ENCODE peak calls at places on chromosomes 3 and 15, in ten cellular contexts. Z is suprapubic skin, D is A549, C is transverse colon, T is body of pancreas, S is H1, N is endothelial cell of umbilical vein, E is tibial nerve, R is upper lobe of left lung, H is esophagus squamous epithelium. L is an unnamed sample.

GRCh38 chr3:45088543-45088942 is 57.6 kb downstream of the CDCP1 start:
- DNase-seq in R (peak; percentile 67), E (no peak), Z (no peak), S (no peak), T (peak; percentile 82), C (peak; percentile 57), H (no peak), N (no peak), D (no peak), L (no peak)

GRCh38 chr3:71694358-71694999 is 30.7 kb downstream of the EIF4E3 start:
- DNase-seq in D (no peak), T (no peak), S (no peak), H (no peak), R (no peak), E (no peak), Z (no peak), N (peak; percentile 66), C (peak; percentile 51), L (no peak)

GRCh38 chr3:43770426-43771103 is 79.8 kb downstream of the ABHD5 start:
- DNase-seq in R (peak; percentile 81), C (peak; percentile 69), S (no peak), E (peak; percentile 48), D (peak; percentile 79), N (peak; percentile 79), T (peak; percentile 64), H (no peak), Z (peak; percentile 88), L (peak; percentile 79)

GRCh38 chr15:74317820-74318375 is 49.5 kb downstream of the CYP11A1 start:
- DNase-seq in S (no peak), D (peak; percentile 44), N (no peak), Z (peak; percentile 85), H (no peak), T (peak; percentile 57), C (peak; percentile 43), E (peak; percentile 80), R (no peak), L (peak; percentile 84)

GRCh38 chr3:150588027-150588830 is 14.9 kb upstream of the SELENOT start:
- DNase-seq in E (no peak), R (peak; percentile 79), N (no peak), D (no peak), Z (no peak), C (no peak), T (no peak), H (no peak), S (no peak), L (no peak)

GRCh38 chr3:183318846-183319770 is 66.1 kb downstream of the B3GNT5 start:
- DNase-seq in S (no peak), E (no peak), T (no peak), C (no peak), H (no peak), D (no peak), R (no peak), Z (no peak), N (no peak), L (no peak)

GRCh38 chr3:129439381-129439816 is 349 bp downstream of the MBD4 start:
- DNase-seq in C (peak; percentile 64), Z (peak; percentile 78), H (peak; percentile 49), E (peak; percentile 32), T (no peak), D (peak; percentile 15), N (peak; percentile 28), R (peak; percentile 78), S (no peak), L (peak; percentile 63)

GRCh38 chr3:57026918-57027317 is 33.5 kb upstream of the SPATA12 start:
- DNase-seq in Z (no peak), R (no peak), N (peak; percentile 17), D (peak; percentile 15), C (no peak), H (no peak), T (peak; percentile 38), E (no peak), S (no peak), L (no peak)

GRCh38 chr3:156603379-156604017 is 48.6 kb upstream of the SSR3 start:
- DNase-seq in Z (no peak), T (no peak), E (no peak), C (no peak), D (no peak), S (no peak), R (no peak), H (no peak), N (no peak), L (no peak)

GRCh38 chr3:156602424-156602823 is 47.5 kb upstream of the SSR3 start:
- DNase-seq in D (no peak), R (no peak), C (no peak), Z (no peak), S (no peak), N (no peak), E (no peak), H (no peak), T (no peak), L (no peak)

GRCh38 chr3:156604642-156605144 is 49.8 kb upstream of the SSR3 start:
- DNase-seq in D (no peak), R (no peak), E (no peak), H (no peak), C (no peak), N (no peak), T (no peak), S (no peak), Z (no peak), L (no peak)

GRCh38 chr3:156605686-156606605 is 51.0 kb upstream of the SSR3 start:
- DNase-seq in N (peak; percentile 34), Z (no peak), D (no peak), R (peak; percentile 90), T (peak; percentile 36), E (peak; percentile 38), C (peak; percentile 23), H (no peak), S (peak; percentile 41), L (peak; percentile 89)

GRCh38 chr3:156604064-156604641 is 49.2 kb upstream of the SSR3 start:
- DNase-seq in H (no peak), T (no peak), D (no peak), R (no peak), N (no peak), C (no peak), E (no peak), Z (no peak), S (no peak), L (no peak)
- TF ChIP-seq POLR2A in H (no peak), T (no peak), D (no peak), R (no peak), N (no peak), C (no peak), E (no peak), Z (no peak), S (no peak), L (no peak)

GRCh38 chr3:5009506-5010100 is 30.4 kb downstream of the BHLHE40 start:
- DNase-seq in Z (no peak), T (no peak), N (no peak), H (no peak), E (no peak), D (no peak), S (no peak), C (no peak), R (no peak), L (no peak)
- H3K4me1 ChIP-seq in Z (peaks cover 49% of the 10 kb centered on the region), T (peaks cover 9% of the 10 kb centered on the region), N (peaks cover 22% of the 10 kb centered on the region), H (peaks cover 18% of the 10 kb centered on the region), E (peaks cover 8% of the 10 kb centered on the region), D (peaks cover 35% of the 10 kb centered on the region), S (peaks cover 2% of the 10 kb centered on the region), C (peaks cover 6% of the 10 kb centered on the region), R (peaks cover 11% of the 10 kb centered on the region), L (peaks cover 2% of the 10 kb centered on the region)

GRCh38 chr3:177182352-177182751 is 14.9 kb downstream of the TBL1XR1 start:
- DNase-seq in D (no peak), N (no peak), T (no peak), H (no peak), Z (no peak), C (no peak), E (no peak), S (no peak), R (no peak), L (no peak)
- H3K27ac ChIP-seq in D (no peak overlapping the region), N (no peak overlapping the region), T (no peak overlapping the region), H (peak overlapping the region; percentile 55), Z (no peak overlapping the region), C (no peak overlapping the region), E (no peak overlapping the region), S (no peak overlapping the region), R (no peak overlapping the region), L (no peak overlapping the region)

DNA sequence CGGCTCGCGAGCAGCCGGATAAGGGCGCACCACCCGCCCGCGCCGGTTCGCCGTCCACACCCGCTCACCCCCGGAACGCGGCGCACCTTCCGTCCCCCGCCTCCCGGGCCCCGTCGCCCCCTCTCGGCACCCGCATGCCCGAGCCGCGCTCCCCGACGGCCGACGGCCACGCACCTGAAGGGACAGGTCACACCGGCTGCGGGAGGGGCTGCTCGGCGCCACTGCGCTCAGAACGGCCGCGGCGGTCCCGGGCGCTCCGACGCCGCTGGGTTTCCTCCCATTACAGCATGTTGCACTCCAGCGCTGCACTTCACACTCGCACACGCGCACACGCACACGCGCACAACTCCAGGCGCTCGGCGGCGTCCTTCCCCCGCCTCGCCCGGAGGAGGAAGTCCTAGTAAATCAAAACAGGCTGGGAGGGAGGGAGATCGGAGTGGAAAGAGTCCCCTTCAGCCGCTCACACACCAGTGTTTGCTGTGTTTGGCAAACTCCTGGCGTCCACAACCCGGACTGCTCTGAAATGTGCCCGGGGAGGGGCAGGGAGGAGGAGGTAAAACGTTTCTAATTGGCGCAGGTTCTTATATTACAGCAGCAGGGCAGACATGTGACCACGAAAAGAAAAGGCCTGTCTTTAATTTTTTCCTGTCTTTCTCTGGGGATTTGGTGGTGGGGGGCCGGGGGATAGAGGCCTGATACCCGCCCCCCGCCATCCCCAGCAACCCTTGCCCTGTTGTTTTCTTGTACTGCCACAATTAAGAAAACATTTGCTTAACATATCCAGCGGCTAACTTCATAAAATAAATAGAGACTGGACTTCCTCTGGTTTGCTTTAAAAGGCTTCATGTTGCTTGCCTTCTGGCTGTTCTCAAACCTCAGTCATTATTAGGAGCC is 76.8 kb upstream of the VGLL4 start:
- DNase-seq in N (peak; percentile 88), D (peak; percentile 84), C (peak; percentile 87), S (peak; percentile 7), R (peak; percentile 80), H (no peak), E (peak; percentile 46), Z (peak; percentile 91), T (peak; percentile 86), L (peak; percentile 64)
- TF ChIP-seq POLR2A in N (peak; percentile 34), D (peak; percentile 29), C (peak; percentile 91), S (no peak), R (peak; percentile 80), H (peak; percentile 79), E (peak; percentile 58), Z (peak; percentile 43), T (peak; percentile 89), L (no peak)